ENCODE peak calls at places on chromosomes 6 and 20, in six cellular contexts. U, V, I, L, D and S are unnamed samples.

GRCh38 chr20:49894073-49894470 is 21.3 kb downstream of the SPATA2 start:
- DNase-seq in V (no peak), L (no peak), U (no peak), I (peak; percentile 64), D (no peak), S (peak; percentile 48)

GRCh38 chr6:43627008-43627825 is 1.8 kb downstream of the GTPBP2 start:
- DNase-seq in D (peak; percentile 30), L (peak; percentile 92), U (peak; percentile 76), V (peak; percentile 66), I (peak; percentile 47), S (no peak)

GRCh38 chr6:8860671-8861070 is 425.3 kb upstream of the SLC35B3 start:
- DNase-seq in L (no peak), V (no peak), U (no peak), I (no peak), D (no peak), S (no peak)

GRCh38 chr6:67608099-67608749 is 1026.9 kb upstream of the ADGRB3 start:
- DNase-seq in I (no peak), V (no peak), U (no peak), D (no peak), L (no peak), S (no peak)

GRCh38 chr20:36950432-36951197 is 893 bp downstream of the SAMHD1 start:
- DNase-seq in D (peak; percentile 38), I (peak; percentile 33), V (no peak), L (peak; percentile 20), U (peak; percentile 57), S (peak; percentile 31)

GRCh38 chr6:43937236-43938177 is 167.5 kb downstream of the VEGFA start:
- DNase-seq in I (no peak), U (no peak), L (no peak), D (no peak), V (no peak), S (no peak)

GRCh38 chr6:120405947-120406346 is 928.3 kb downstream of the TBC1D32 start:
- DNase-seq in I (no peak), U (no peak), V (no peak), L (no peak), D (no peak), S (no peak)

GRCh38 chr20:2874456-2874855 is 1.2 kb downstream of the PTPRA start:
- DNase-seq in U (no peak), I (no peak), D (no peak), V (no peak), L (peak; percentile 27), S (peak; percentile 12)

GRCh38 chr6:8064638-8065518 is 689 bp upstream of the BLOC1S5 start:
- DNase-seq in I (no peak), V (no peak), L (no peak), U (no peak), D (no peak), S (no peak)

GRCh38 chr6:53359088-53359842 is 10.5 kb upstream of the ELOVL5 start:
- DNase-seq in U (peak; percentile 99), L (peak; percentile 97), D (peak; percentile 85), V (peak; percentile 81), I (peak; percentile 99), S (peak; percentile 98)

GRCh38 chr6:157066781-157067491 is 256.4 kb downstream of the TMEM242 start:
- DNase-seq in U (no peak), I (no peak), D (no peak), L (peak; percentile 38), V (no peak), S (no peak)

GRCh38 chr6:108359901-108360882 is 65.3 kb downstream of the AFG1L start:
- DNase-seq in U (no peak), I (no peak), L (no peak), D (no peak), V (no peak), S (no peak)
- TF ChIP-seq CTCF in U (no peak), I (no peak), L (no peak), D (no peak), V (peak; percentile 11), S (no peak)

GRCh38 chr20:45827030-45827652 is at the start of gene TNNC2:
- DNase-seq in I (no peak), L (no peak), U (no peak), D (no peak), V (no peak), S (no peak)

GRCh38 chr20:45822863-45823262 is 4.2 kb downstream of the TNNC2 start:
- DNase-seq in U (no peak), I (no peak), V (no peak), L (no peak), D (no peak), S (no peak)

GRCh38 chr20:45821942-45822341 is 5.2 kb downstream of the TNNC2 start:
- DNase-seq in V (no peak), L (no peak), I (no peak), U (no peak), D (no peak), S (no peak)

GRCh38 chr20:45826381-45827019 is 612 bp downstream of the TNNC2 start:
- DNase-seq in I (no peak), U (no peak), V (no peak), L (no peak), D (no peak), S (no peak)

GRCh38 chr20:45823949-45824835 is 2.9 kb downstream of the TNNC2 start:
- DNase-seq in L (peak; percentile 46), U (no peak), V (no peak), I (peak; percentile 76), D (no peak), S (peak; percentile 65)
- TF ChIP-seq CTCF in L (peak; percentile 40), U (peak; percentile 35), V (peak; percentile 53), I (peak; percentile 45), D (no peak), S (peak; percentile 53)

GRCh38 chr6:74534485-74535211 is 671.2 kb downstream of the COL12A1 start:
- DNase-seq in V (peak; percentile 48), L (peak; percentile 84), I (no peak), U (no peak), D (peak; percentile 59), S (no peak)
- TF ChIP-seq CTCF in V (no peak), L (no peak), I (no peak), U (no peak), D (no peak), S (no peak)

GRCh38 chr6:37513576-37513975 is 13.9 kb upstream of the CCDC167 start:
- DNase-seq in V (no peak), U (no peak), I (no peak), D (no peak), L (no peak), S (no peak)
- TF ChIP-seq CTCF in V (no peak), U (no peak), I (no peak), D (no peak), L (no peak), S (no peak)

GRCh38 chr6:127539292-127539691 is 20.2 kb upstream of the MTCL3 start:
- DNase-seq in U (no peak), D (no peak), V (no peak), L (peak; percentile 26), I (peak; percentile 40), S (peak; percentile 31)
- TF ChIP-seq CTCF in U (peak; percentile 58), D (peak; percentile 62), V (no peak), L (peak; percentile 3), I (peak; percentile 7), S (peak; percentile 42)

DNA sequence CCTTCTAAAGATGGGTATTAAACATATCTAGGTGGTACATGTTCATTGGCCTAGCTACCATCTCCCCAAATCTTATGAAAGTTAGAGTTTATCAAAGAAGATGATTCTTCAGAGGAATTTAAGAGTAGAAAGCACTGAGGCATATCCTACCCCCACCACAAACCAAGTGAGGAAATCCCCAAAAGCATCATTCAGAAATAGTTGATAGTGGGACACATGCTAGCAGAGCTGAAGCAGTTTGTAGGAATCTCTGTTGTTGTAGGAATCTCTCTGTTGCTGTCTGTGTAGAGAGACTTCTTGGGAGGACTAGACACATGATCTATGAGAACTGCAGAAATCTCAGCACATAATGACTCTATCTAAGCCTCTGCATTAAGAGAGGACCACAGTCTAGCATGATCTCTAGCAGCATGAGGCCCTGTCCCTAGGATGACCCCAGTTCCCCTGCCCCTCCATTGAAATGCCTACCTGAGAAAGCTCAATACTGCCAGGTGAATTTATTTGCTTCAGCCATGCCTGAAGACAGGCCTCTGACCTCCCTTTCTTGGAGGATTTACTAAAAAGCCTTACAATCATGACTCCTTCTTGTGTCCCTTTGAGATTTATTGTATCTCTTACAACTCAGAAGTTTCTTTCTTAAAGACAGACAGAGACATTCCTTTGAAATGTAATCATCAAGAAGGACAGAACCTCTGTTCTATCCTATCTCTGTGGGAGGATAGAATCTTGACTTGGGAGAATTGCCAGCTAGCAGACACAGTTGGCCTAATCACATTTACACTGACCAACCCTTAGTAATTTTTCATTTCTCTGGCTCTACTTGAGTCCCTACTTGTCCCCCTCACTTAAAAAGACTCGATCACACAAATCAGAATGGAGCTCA is 582.4 kb downstream of the PHF3 start:
- DNase-seq in V (no peak), L (no peak), U (no peak), I (peak; percentile 10), D (no peak), S (peak; percentile 3)
- TF ChIP-seq CTCF in V (no peak), L (no peak), U (no peak), I (no peak), D (no peak), S (no peak)